ENCODE peak calls at places on chromosomes 13 and 19, in eight cellular contexts. R is GM23338, U is breast epithelium, T is stomach, F is HCT116, V is prostate gland, O is GM12878, L is SK-N-SH. G is an unnamed sample.

GRCh38 chr19:29528350-29528945 is 2.7 kb downstream of the VSTM2B start:
- DNase-seq in V (no peak), O (peak; percentile 3), T (no peak), U (peak; percentile 22), R (peak; percentile 90), F (peak; percentile 31), L (peak; percentile 94), G (no peak)

GRCh38 chr19:21604941-21605548 is 99.6 kb downstream of the ZNF429 start:
- DNase-seq in U (peak; percentile 30), T (no peak), L (no peak), V (peak; percentile 66), O (no peak), F (no peak), R (no peak), G (no peak)

GRCh38 chr19:49231804-49232203 is 74.2 kb downstream of the TRPM4 start:
- DNase-seq in F (no peak), V (no peak), T (no peak), U (no peak), R (no peak), L (no peak), O (peak; percentile 46), G (no peak)

GRCh38 chr13:80047406-80047805 is 293.5 kb downstream of the SPRY2 start:
- DNase-seq in U (no peak), F (no peak), T (no peak), L (no peak), V (peak; percentile 7), R (no peak), O (no peak), G (no peak)

GRCh38 chr19:23402388-23402787 is 7.1 kb upstream of the ZNF91 start:
- DNase-seq in V (no peak), L (no peak), R (no peak), F (no peak), O (no peak), T (no peak), U (no peak), G (no peak)

GRCh38 chr19:17686027-17686511 is 2.1 kb downstream of the UNC13A start:
- DNase-seq in T (no peak), V (no peak), O (no peak), L (peak; percentile 61), F (no peak), U (no peak), R (peak; percentile 69), G (no peak)

GRCh38 chr13:28237944-28238343 is 99.6 kb downstream of the PAN3 start:
- DNase-seq in R (peak; percentile 54), O (no peak), L (no peak), V (no peak), U (no peak), F (no peak), T (no peak), G (no peak)

GRCh38 chr13:34941436-34941834 is 635 bp upstream of the NBEA start:
- DNase-seq in U (no peak), T (no peak), V (no peak), O (no peak), R (no peak), L (no peak), F (no peak), G (no peak)

GRCh38 chr13:68369739-68370138 is 1139.6 kb upstream of the PCDH9 start:
- DNase-seq in L (no peak), R (peak; percentile 2), T (no peak), F (no peak), O (no peak), U (no peak), V (no peak), G (no peak)

DNA sequence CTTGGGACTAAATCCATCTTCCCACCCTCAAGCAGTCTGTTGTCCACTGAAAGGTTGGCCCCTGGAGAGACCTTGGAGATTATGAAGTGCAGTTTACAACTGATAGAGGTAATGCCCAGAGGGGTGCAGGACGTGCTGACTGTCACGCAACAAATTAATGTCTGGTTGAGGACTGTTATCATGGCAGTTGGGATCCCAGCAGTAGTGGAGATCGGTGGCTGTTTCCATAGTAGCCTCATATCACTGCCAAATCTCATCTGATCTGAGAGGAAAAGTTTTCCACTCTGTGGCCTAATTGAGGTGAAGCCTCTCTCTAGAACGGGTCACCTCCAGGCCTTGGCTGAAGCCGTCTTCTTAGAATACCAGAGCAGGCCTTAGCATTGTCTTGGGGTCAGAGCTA is 4.1 kb downstream of the TECR start:
- DNase-seq in F (no peak), R (no peak), T (no peak), V (no peak), L (peak; percentile 56), U (no peak), O (no peak), G (no peak)
- H3K27ac ChIP-seq in F (no peak overlapping the region), R (no peak overlapping the region), T (no peak overlapping the region), V (no peak overlapping the region), L (peak overlapping the region; percentile 56), U (no peak overlapping the region), O (no peak overlapping the region), G (no peak overlapping the region)

GRCh38 chr19:47158879-47159509 is 28.4 kb downstream of the SAE1 start:
- DNase-seq in V (no peak), L (no peak), R (no peak), O (no peak), T (no peak), F (no peak), U (no peak), G (no peak)
- H3K4me1 ChIP-seq in V (peaks cover 13% of the 10 kb centered on the region), L (peaks cover 11% of the 10 kb centered on the region), R (peaks cover 35% of the 10 kb centered on the region), O (peaks cover 24% of the 10 kb centered on the region), T (peaks cover 76% of the 10 kb centered on the region), F (peaks cover 13% of the 10 kb centered on the region), U (peaks cover 21% of the 10 kb centered on the region), G (peaks cover 52% of the 10 kb centered on the region)

DNA sequence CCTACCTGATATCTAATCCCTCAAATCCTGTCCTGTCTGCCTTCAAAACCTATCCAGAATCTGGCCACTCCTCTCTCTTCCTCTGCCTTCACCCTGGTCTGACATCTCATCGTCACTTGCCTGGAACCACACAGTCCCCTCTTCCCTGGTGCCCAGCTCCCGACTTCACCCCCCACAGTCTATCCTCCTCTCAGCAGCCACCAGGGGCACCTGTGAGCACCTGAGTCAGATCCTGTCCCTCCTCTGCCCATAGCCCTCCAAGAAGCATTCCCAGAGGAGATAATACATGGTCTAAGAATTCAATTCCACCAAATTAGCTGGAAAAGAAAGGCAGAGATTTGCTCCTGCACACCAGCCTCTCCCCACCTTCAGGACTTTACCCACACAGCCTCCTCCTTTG is 48.9 kb downstream of the ZNRF4 start:
- DNase-seq in R (peak; percentile 56), O (no peak), L (no peak), U (no peak), T (no peak), V (no peak), F (no peak), G (no peak)
- TF ChIP-seq POLR2AphosphoS5 in R (no peak), O (no peak), L (no peak), U (no peak), T (no peak), V (no peak), F (no peak), G (no peak)

GRCh38 chr19:50459067-50459456 is 17.2 kb upstream of the EMC10 start:
- DNase-seq in V (no peak), F (no peak), R (no peak), U (no peak), T (no peak), O (no peak), L (no peak), G (peak; percentile 83)

GRCh38 chr19:50458396-50459066 is 17.8 kb upstream of the EMC10 start:
- DNase-seq in T (no peak), R (peak; percentile 30), V (no peak), L (no peak), O (no peak), U (no peak), F (no peak), G (peak; percentile 69)

GRCh38 chr19:50461066-50461875 is 15.0 kb upstream of the EMC10 start:
- DNase-seq in R (peak; percentile 86), F (peak; percentile 48), O (peak; percentile 53), V (peak; percentile 36), T (peak; percentile 62), U (peak; percentile 40), L (peak; percentile 93), G (peak; percentile 65)

GRCh38 chr19:50460161-50460765 is 16.0 kb upstream of the EMC10 start:
- DNase-seq in T (no peak), F (no peak), V (no peak), R (peak; percentile 25), U (no peak), O (peak; percentile 75), L (no peak), G (no peak)

DNA sequence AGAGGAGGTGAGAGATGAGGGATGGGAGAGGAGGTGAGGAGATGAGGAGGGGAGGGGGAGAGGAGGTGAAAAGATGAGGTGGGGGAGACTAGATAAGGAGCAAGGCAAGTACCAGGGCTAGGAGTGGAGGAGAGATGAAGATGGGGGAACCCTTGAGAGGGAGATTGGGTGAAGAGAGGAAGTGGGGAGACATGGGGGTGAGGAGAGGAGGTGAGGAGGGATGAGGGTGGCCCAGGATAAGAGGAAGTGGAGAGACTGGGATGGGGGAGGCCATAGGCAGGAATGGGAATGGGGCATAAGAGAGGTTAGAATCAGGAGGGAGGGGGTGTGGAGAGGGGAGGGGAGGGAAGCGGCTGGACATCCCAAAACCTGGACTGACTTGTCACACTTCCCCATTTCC is 16.7 kb upstream of the EMC10 start:
- DNase-seq in O (no peak), T (no peak), F (no peak), U (no peak), L (no peak), V (no peak), R (no peak), G (no peak)
- H3K27ac ChIP-seq in O (peak overlapping the region; percentile 73), T (no peak overlapping the region), F (no peak overlapping the region), U (no peak overlapping the region), L (no peak overlapping the region), V (no peak overlapping the region), R (no peak overlapping the region), G (no peak overlapping the region)

GRCh38 chr19:2042485-2043268 is 8.4 kb downstream of the MKNK2 start:
- DNase-seq in U (no peak), R (peak; percentile 54), O (no peak), F (no peak), L (no peak), V (no peak), T (peak; percentile 60), G (peak; percentile 67)

GRCh38 chr19:2044709-2045500 is 6.1 kb downstream of the MKNK2 start:
- DNase-seq in L (no peak), F (no peak), O (no peak), T (no peak), U (no peak), R (no peak), V (no peak), G (peak; percentile 69)

GRCh38 chr19:2041686-2042484 is 9.2 kb downstream of the MKNK2 start:
- DNase-seq in O (peak; percentile 73), F (peak; percentile 82), R (peak; percentile 97), U (peak; percentile 99), L (peak; percentile 99), V (peak; percentile 99), T (peak; percentile 99), G (peak; percentile 98)

GRCh38 chr19:2043864-2044708 is 7.0 kb downstream of the MKNK2 start:
- DNase-seq in T (no peak), O (no peak), L (no peak), V (no peak), U (no peak), F (no peak), R (no peak), G (peak; percentile 60)

GRCh38 chr19:2043269-2043641 is 7.8 kb downstream of the MKNK2 start:
- DNase-seq in V (no peak), L (no peak), R (no peak), U (no peak), F (no peak), T (no peak), O (no peak), G (peak; percentile 60)
- H3K4me1 ChIP-seq in V (peaks cover 59% of the 10 kb centered on the region), L (peaks cover 53% of the 10 kb centered on the region), R (peaks cover 15% of the 10 kb centered on the region), U (peaks cover 61% of the 10 kb centered on the region), F (peaks cover 67% of the 10 kb centered on the region), T (peaks cover 91% of the 10 kb centered on the region), O (peaks cover 44% of the 10 kb centered on the region), G (peaks cover 75% of the 10 kb centered on the region)

GRCh38 chr19:45771331-45771933 is 2.4 kb upstream of the SIX5 start:
- DNase-seq in R (peak; percentile 62), T (peak; percentile 40), L (no peak), V (no peak), U (no peak), F (no peak), O (no peak), G (no peak)
- TF ChIP-seq POLR2AphosphoS5 in R (no peak), T (no peak), L (no peak), V (no peak), U (no peak), F (no peak), O (no peak), G (no peak)